ENCODE peak calls at places on chromosomes 4 and X, in six cellular contexts. L is HT1080; Z is hepatic stellate cell; C is HCT116; O is Peyer's patch; G is activated CD4-positive, alpha-beta memory T cell treated with anti-CD3 and anti-CD28 coated beads for 36 hours. Y is an unnamed sample.
A peak's percentile ranks its signal among the peaks of the same experiment; 100 is the strongest.

GRCh38 chrX:123138473-123138872 is 45.6 kb upstream of the GRIA3 start:
- DNase-seq in L (no peak), Z (no peak), C (no peak), O (no peak), G (no peak), Y (no peak)

GRCh38 chr4:23741586-23742240 is 148.1 kb downstream of the PPARGC1A start:
- DNase-seq in L (no peak), Z (no peak), C (no peak), O (peak; percentile 56), G (no peak), Y (peak; percentile 79)

GRCh38 chr4:152032722-152033131 is 271.9 kb upstream of the GATB start:
- DNase-seq in L (peak; percentile 64), Z (peak; percentile 17), C (no peak), O (no peak), G (no peak), Y (no peak)

GRCh38 chr4:100428051-100428450 is 89.8 kb downstream of the EMCN start:
- DNase-seq in L (peak; percentile 96), Z (no peak), C (peak; percentile 21), O (no peak), G (no peak), Y (no peak)

GRCh38 chr4:70838400-70838971 is 1.2 kb downstream of the GRSF1 start:
- DNase-seq in L (no peak), Z (peak; percentile 16), C (no peak), O (no peak), G (no peak), Y (peak; percentile 83)

GRCh38 chr4:26206981-26207380 is 113.8 kb upstream of the RBPJ start:
- DNase-seq in L (no peak), Z (no peak), C (no peak), O (no peak), G (no peak), Y (no peak)

GRCh38 chr4:183333983-183334382 is 11.8 kb upstream of the CLDN24 start:
- DNase-seq in L (peak; percentile 56), Z (no peak), C (peak; percentile 62), O (peak; percentile 55), G (no peak), Y (no peak)

GRCh38 chr4:153222790-153223417 is 18.7 kb downstream of the TRIM2 start:
- DNase-seq in L (no peak), Z (peak; percentile 53), C (no peak), O (peak; percentile 76), G (peak; percentile 41), Y (peak; percentile 79)

GRCh38 chr4:100576570-100576969 is 58.7 kb upstream of the EMCN start:
- DNase-seq in L (peak; percentile 8), Z (no peak), C (no peak), O (no peak), G (no peak), Y (no peak)

GRCh38 chrX:34058005-34058404 is 74.1 kb downstream of the FAM47A start:
- DNase-seq in L (no peak), Z (no peak), C (no peak), O (no peak), G (no peak), Y (peak; percentile 12)

GRCh38 chr4:141347738-141348524 is 127.2 kb downstream of the ZNF330 start:
- DNase-seq in L (peak; percentile 19), Z (no peak), C (no peak), O (no peak), G (no peak), Y (no peak)

GRCh38 chr4:57065730-57066482 is 44.3 kb downstream of the IGFBP7 start:
- DNase-seq in L (peak; percentile 37), Z (no peak), C (no peak), O (no peak), G (no peak), Y (no peak)

GRCh38 chrX:17842769-17843525 is 18.2 kb downstream of the RAI2 start:
- DNase-seq in L (no peak), Z (no peak), C (no peak), O (no peak), G (no peak), Y (peak; percentile 41)

GRCh38 chr4:45992728-45993127 is 131.1 kb downstream of the GABRG1 start:
- DNase-seq in L (no peak), Z (no peak), C (no peak), O (no peak), G (no peak), Y (no peak)

GRCh38 chr4:8727546-8728510 is 135.3 kb downstream of the CPZ start:
- DNase-seq in L (no peak), Z (no peak), C (no peak), O (peak; percentile 30), G (no peak), Y (no peak)

GRCh38 chr4:100288167-100288566 is 97.9 kb upstream of the DDIT4L start:
- DNase-seq in L (peak; percentile 76), Z (no peak), C (no peak), O (no peak), G (no peak), Y (no peak)

GRCh38 chr4:160546201-160546600 is 1443.3 kb downstream of the RAPGEF2 start:
- DNase-seq in L (no peak), Z (no peak), C (no peak), O (no peak), G (no peak), Y (no peak)

GRCh38 chrX:53000447-53001208 is 42.3 kb upstream of the FAM156A start:
- DNase-seq in L (no peak), Z (no peak), C (no peak), O (no peak), G (no peak), Y (no peak)

GRCh38 chr4:48930654-48931053 is 24.1 kb upstream of the OCIAD2 start:
- DNase-seq in L (no peak), Z (no peak), C (no peak), O (no peak), G (no peak), Y (no peak)

GRCh38 chr4:6408263-6408662 is 64.2 kb downstream of the PPP2R2C start:
- DNase-seq in L (no peak), Z (no peak), C (peak; percentile 10), O (no peak), G (no peak), Y (no peak)

GRCh38 chr4:10582059-10582686 is 102.4 kb downstream of the CLNK start:
- DNase-seq in L (peak; percentile 57), Z (peak; percentile 38), C (peak; percentile 54), O (peak; percentile 62), G (peak; percentile 15), Y (peak; percentile 62)

GRCh38 chrX:48919947-48920712 is 1.3 kb upstream of the PIM2 start:
- DNase-seq in L (no peak), Z (no peak), C (no peak), O (no peak), G (peak; percentile 68), Y (no peak)

GRCh38 chr4:87540176-87541058 is 11.2 kb upstream of the SPARCL1 start:
- DNase-seq in L (no peak), Z (no peak), C (no peak), O (no peak), G (no peak), Y (peak; percentile 13)

GRCh38 chrX:12975670-12975965 is 708 bp downstream of the TMSB4X start:
- DNase-seq in L (peak; percentile 3), Z (no peak), C (no peak), O (peak; percentile 59), G (no peak), Y (peak; percentile 57)

GRCh38 chrX:154308108-154308946 is 12.7 kb downstream of the TKTL1 start:
- DNase-seq in L (peak; percentile 27), Z (peak; percentile 38), C (peak; percentile 24), O (peak; percentile 91), G (peak; percentile 87), Y (peak; percentile 71)

GRCh38 chr4:101791189-101791572 is 651 bp downstream of the BANK1 start:
- DNase-seq in L (no peak), Z (no peak), C (peak; percentile 52), O (peak; percentile 65), G (no peak), Y (no peak)

Y was measured in left kidney.